ENCODE peak calls at places on chromosome 7, in seven cellular contexts. S, I, K, W, T, B and L are unnamed samples.

GRCh38 chr7:150361807-150362621 is 6.6 kb upstream of the REPIN1 start:
- DNase-seq in S (no peak), I (no peak), K (no peak), W (no peak), T (no peak), B (no peak), L (no peak)

GRCh38 chr7:81937091-81937490 is 167.2 kb upstream of the HGF start:
- DNase-seq in S (no peak), I (no peak), K (no peak), W (no peak), T (no peak), B (no peak), L (no peak)

GRCh38 chr7:40977533-40977932 is 725.4 kb downstream of the INHBA start:
- DNase-seq in S (no peak), I (no peak), K (no peak), W (no peak), T (no peak), B (no peak), L (no peak)

GRCh38 chr7:149860821-149861727 is 12.7 kb upstream of the ATP6V0E2 start:
- DNase-seq in S (no peak), I (no peak), K (no peak), W (no peak), T (no peak), B (no peak), L (no peak)

GRCh38 chr7:5406957-5407930 is 16.4 kb downstream of the TNRC18 start:
- DNase-seq in S (no peak), I (peak), K (no peak), W (no peak), T (no peak), B (no peak), L (no peak)

GRCh38 chr7:130910949-130911944 is 177.2 kb upstream of the KLF14 start:
- DNase-seq in S (no peak), I (peak), K (no peak), W (no peak), T (no peak), B (no peak), L (peak)

GRCh38 chr7:2030475-2031456 is 202.0 kb downstream of the MAD1L1 start:
- DNase-seq in S (no peak), I (no peak), K (no peak), W (no peak), T (peak), B (no peak), L (no peak)

GRCh38 chr7:79893991-79894390 is 240.6 kb upstream of the GNAI1 start:
- DNase-seq in S (no peak), I (peak), K (no peak), W (no peak), T (no peak), B (no peak), L (no peak)

GRCh38 chr7:141671705-141672496 is 30.1 kb downstream of the DENND11 start:
- DNase-seq in S (no peak), I (no peak), K (no peak), W (no peak), T (no peak), B (no peak), L (no peak)

GRCh38 chr7:7237201-7237977 is 55.0 kb downstream of the C1GALT1 start:
- DNase-seq in S (no peak), I (no peak), K (no peak), W (no peak), T (no peak), B (no peak), L (no peak)